ENCODE peak calls at places on chromosome 14, in five cellular contexts. U, N, M, I and V are unnamed samples.

GRCh38 chr14:73432124-73432523 is 26.2 kb downstream of the NUMB start:
- DNase-seq in U (no peak), N (no peak), M (no peak), I (no peak), V (no peak)

GRCh38 chr14:75229923-75230792 is 48.5 kb upstream of the FOS start:
- DNase-seq in U (no peak), N (peak; percentile 82), M (peak; percentile 71), I (peak; percentile 71), V (peak; percentile 98)

GRCh38 chr14:99260652-99261551 is 11.1 kb downstream of the BCL11B start:
- DNase-seq in U (no peak), N (no peak), M (no peak), I (no peak), V (no peak)

GRCh38 chr14:51305761-51306160 is 65.7 kb downstream of the TMX1 start:
- DNase-seq in U (no peak), N (no peak), M (no peak), I (no peak), V (no peak)

GRCh38 chr14:62117010-62117717 is 354.9 kb downstream of the SNAPC1 start:
- DNase-seq in U (peak; percentile 50), N (peak; percentile 60), M (peak; percentile 66), I (peak; percentile 58), V (no peak)

GRCh38 chr14:35121026-35121886 is 534 bp downstream of the PPP2R3C start:
- DNase-seq in U (no peak), N (peak; percentile 21), M (peak; percentile 51), I (peak; percentile 17), V (no peak)

GRCh38 chr14:89828473-89829200 is 125.9 kb downstream of the EFCAB11 start:
- DNase-seq in U (no peak), N (no peak), M (no peak), I (no peak), V (no peak)

GRCh38 chr14:105853907-105854599 is 327.7 kb downstream of the TMEM121 start:
- DNase-seq in U (no peak), N (no peak), M (peak; percentile 39), I (peak; percentile 5), V (no peak)

GRCh38 chr14:49999216-49999761 is 106.4 kb downstream of the ARF6 start:
- DNase-seq in U (peak; percentile 88), N (peak; percentile 71), M (peak; percentile 87), I (peak; percentile 82), V (peak; percentile 76)

GRCh38 chr14:56378474-56378873 is 201.1 kb upstream of the TMEM260 start:
- DNase-seq in U (no peak), N (peak; percentile 94), M (no peak), I (no peak), V (peak; percentile 77)

GRCh38 chr14:54040851-54041250 is 84.2 kb upstream of the BMP4 start:
- DNase-seq in U (no peak), N (no peak), M (no peak), I (no peak), V (no peak)

GRCh38 chr14:28375295-28375694 is 391.3 kb upstream of the FOXG1 start:
- DNase-seq in U (no peak), N (peak; percentile 69), M (no peak), I (no peak), V (peak; percentile 64)

DNA sequence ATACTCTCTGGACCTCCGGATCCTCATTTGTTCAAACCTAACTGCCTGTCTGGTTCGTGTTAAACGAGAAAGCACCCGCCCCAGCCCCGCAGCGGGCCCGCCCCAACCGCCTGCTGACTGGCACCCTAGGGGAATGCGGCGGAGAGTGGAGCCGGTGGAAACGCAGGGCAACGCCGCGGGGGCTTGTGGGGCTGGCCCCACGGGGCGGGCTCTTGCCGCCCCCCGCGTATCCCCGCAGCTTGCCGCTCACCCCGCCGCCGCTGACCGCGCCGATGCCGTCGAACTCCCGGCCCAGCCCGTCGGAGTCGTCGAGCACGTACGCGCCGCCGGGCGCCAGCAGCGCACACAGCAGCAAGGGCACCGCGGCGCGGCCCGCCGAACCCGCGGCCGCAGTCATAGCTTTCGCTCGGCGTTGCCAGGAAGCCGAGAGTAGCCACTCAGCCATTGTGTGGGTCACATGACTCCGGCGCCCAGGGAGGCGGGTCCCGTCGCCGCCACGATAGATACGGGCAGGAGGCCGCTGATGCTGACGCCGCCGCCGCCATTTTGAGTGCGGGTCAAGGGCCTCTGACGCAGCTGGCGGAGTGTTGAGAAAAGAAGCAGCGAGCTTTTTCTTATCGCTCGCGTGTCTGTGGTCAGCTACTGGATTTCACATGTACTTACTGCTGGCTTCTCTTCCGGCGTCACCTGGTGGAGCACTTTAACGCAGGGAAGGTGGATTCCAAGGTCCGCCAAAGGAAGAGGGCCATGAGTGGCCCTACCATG is at the start of gene GALC:
- DNase-seq in U (peak; percentile 97), N (peak; percentile 92), M (peak; percentile 98), I (peak; percentile 96), V (no peak)
- TF ChIP-seq CTCF in U (no peak), N (no peak), M (no peak), I (no peak), V (no peak)

DNA sequence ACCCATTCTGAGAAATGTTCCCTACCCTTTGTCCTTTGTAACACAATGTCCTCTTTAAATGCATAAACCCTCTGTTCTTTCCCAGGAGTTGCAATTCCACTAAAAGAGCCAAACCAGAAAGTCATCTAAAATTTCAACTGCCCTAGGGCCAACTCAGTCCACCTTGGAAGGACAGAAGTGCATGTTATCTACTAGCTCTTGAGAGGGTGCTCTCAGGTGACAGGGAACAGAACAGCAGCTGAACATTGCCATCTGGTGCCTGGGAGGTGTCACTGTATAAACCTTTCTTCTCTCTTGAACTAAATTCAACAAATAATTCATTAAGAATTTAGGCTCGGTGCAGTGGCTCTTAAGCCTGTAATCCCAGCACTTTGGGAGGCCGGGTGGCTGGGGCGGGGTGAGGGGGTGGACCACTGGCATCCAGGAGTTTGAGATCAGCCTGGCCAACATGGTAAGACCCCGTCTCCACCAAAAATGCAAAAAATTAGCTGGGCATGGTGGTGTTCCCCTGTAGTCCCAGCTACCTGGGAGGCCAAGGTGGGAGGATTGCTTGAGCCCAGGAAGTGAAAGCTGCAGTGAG is 10.3 kb upstream of the FERMT2 start:
- DNase-seq in U (peak; percentile 29), N (peak; percentile 84), M (no peak), I (peak; percentile 29), V (peak; percentile 75)
- TF ChIP-seq CTCF in U (peak; percentile 73), N (peak; percentile 79), M (peak; percentile 68), I (peak; percentile 78), V (peak; percentile 64)

GRCh38 chr14:83607682-83608081 is 1922.3 kb upstream of the FLRT2 start:
- DNase-seq in U (no peak), N (no peak), M (no peak), I (no peak), V (no peak)

DNA sequence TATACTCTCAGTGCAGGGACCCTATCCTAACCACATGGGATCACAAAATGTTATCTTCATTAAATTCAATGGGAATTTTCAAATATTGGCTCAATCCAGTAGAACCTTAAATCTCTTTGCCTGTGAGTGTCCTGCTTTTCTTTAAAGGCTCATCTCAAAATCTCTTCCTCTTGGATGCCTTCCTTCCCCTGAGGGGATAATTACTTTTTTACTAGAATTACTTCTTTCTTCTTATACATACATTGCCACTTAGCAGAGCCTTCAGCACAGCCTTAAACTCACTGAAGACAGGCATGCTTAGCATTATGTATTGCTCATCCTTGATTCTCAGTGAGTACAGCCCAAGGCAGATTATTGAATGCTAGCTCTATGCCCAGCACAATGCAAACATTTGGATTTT is 1918.0 kb upstream of the FLRT2 start:
- DNase-seq in U (no peak), N (no peak), M (no peak), I (no peak), V (no peak)
- TF ChIP-seq CTCF in U (no peak), N (no peak), M (no peak), I (no peak), V (no peak)

GRCh38 chr14:94310248-94310647 is 12.9 kb downstream of the SERPINA6 start:
- DNase-seq in U (no peak), N (no peak), M (no peak), I (no peak), V (no peak)
- TF ChIP-seq CTCF in U (no peak), N (no peak), M (no peak), I (no peak), V (no peak)

GRCh38 chr14:86884498-86884897 is 1108.5 kb downstream of the GALC start:
- DNase-seq in U (no peak), N (no peak), M (no peak), I (no peak), V (no peak)
- TF ChIP-seq CTCF in U (no peak), N (no peak), M (no peak), I (no peak), V (no peak)

DNA sequence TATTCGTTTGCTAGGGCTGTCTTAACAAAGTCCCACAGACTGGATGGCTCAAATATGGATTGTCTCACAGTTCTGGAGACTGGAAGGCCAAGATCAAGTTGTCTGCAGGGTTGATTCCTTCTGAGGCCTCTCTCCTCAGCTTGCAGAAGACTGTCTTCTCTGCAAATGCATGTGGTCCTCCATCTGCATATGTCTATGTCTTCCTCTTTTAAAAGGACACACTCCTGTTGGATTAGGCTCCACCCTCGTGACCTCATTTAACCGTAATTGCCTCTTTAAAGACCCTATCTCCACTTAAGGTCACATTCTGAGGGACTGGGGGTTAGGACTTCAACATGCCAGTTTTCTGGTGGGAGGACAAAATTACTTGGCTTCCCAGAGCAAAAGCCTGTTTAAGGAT is 123.3 kb downstream of the SLC38A6 start:
- DNase-seq in U (no peak), N (no peak), M (no peak), I (no peak), V (no peak)
- TF ChIP-seq CTCF in U (no peak), N (no peak), M (no peak), I (no peak), V (no peak)

DNA sequence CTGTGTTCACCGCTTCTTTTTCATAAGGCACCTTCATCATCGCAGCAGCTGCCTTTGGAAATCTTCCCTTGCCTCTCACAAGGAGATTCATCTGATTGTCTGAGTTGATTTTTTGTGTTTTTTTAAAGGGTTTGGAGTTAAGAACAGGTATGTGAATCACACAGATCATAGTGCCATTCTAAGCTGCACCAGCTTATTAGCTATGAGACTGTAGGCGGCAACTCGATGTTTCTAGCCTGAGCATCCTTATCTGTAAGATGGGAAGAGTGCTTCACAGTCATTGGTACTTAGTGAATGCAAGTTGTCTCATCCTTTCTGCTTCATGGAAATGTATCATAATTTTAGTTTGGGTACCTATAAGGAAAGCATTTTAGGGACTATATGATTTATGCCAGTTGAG is 32.0 kb downstream of the SLC25A29 start:
- DNase-seq in U (no peak), N (no peak), M (no peak), I (no peak), V (no peak)
- TF ChIP-seq CTCF in U (no peak), N (no peak), M (no peak), I (no peak), V (no peak)

GRCh38 chr14:77151918-77152588 is 10.5 kb upstream of the ZDHHC22 start:
- DNase-seq in U (no peak), N (peak; percentile 49), M (no peak), I (no peak), V (peak; percentile 31)
- TF ChIP-seq CTCF in U (peak; percentile 21), N (peak; percentile 14), M (no peak), I (peak; percentile 30), V (peak; percentile 32)